ENCODE peak calls at places on chromosomes 6 and 20, in six cellular contexts. W is HCT116, N is GM12878, K is HepG2, A is K562, D is SK-N-SH. Z is an unnamed sample.

GRCh38 chr20:52483382-52483781 is 291.8 kb upstream of the ZFP64 start:
- DNase-seq in W (no peak), A (no peak), N (no peak), D (no peak), K (no peak), Z (no peak)

GRCh38 chr6:157981132-157981394 is 600 bp upstream of the SYNJ2 start:
- DNase-seq in N (no peak), A (no peak), W (no peak), D (no peak), K (no peak), Z (no peak)

GRCh38 chr20:48920527-48921167 is 864 bp upstream of the ARFGEF2 start:
- DNase-seq in D (no peak), W (no peak), N (no peak), A (no peak), K (no peak), Z (no peak)

GRCh38 chr6:136859430-136859829 is 37.0 kb downstream of the PEX7 start:
- DNase-seq in A (no peak), W (no peak), K (no peak), N (no peak), D (no peak), Z (no peak)

GRCh38 chr6:138514860-138515540 is 15.7 kb upstream of the NHSL1 start:
- DNase-seq in W (no peak), D (no peak), N (no peak), A (no peak), K (no peak), Z (no peak)

GRCh38 chr20:13468166-13468565 is 170.6 kb downstream of the TASP1 start:
- DNase-seq in D (no peak), N (no peak), K (no peak), W (no peak), A (no peak), Z (no peak)

GRCh38 chr6:30741789-30742315 is 635 bp downstream of the FLOT1 start:
- DNase-seq in N (no peak), D (no peak), K (no peak), A (no peak), W (no peak), Z (no peak)

GRCh38 chr6:158630944-158631616 is 13.5 kb downstream of the DYNLT1 start:
- DNase-seq in N (no peak), K (no peak), D (no peak), W (no peak), A (no peak), Z (no peak)

GRCh38 chr6:36970892-36971842 is 14.8 kb downstream of the MTCH1 start:
- DNase-seq in A (no peak), W (no peak), N (no peak), K (no peak), D (no peak), Z (no peak)

GRCh38 chr6:45586216-45587171 is 208.8 kb upstream of the SUPT3H start:
- DNase-seq in D (no peak), N (no peak), K (no peak), A (peak), W (no peak), Z (no peak)

GRCh38 chr6:17914651-17915050 is 72.8 kb downstream of the KIF13A start:
- DNase-seq in A (no peak), K (no peak), D (no peak), N (no peak), W (no peak), Z (no peak)

DNA sequence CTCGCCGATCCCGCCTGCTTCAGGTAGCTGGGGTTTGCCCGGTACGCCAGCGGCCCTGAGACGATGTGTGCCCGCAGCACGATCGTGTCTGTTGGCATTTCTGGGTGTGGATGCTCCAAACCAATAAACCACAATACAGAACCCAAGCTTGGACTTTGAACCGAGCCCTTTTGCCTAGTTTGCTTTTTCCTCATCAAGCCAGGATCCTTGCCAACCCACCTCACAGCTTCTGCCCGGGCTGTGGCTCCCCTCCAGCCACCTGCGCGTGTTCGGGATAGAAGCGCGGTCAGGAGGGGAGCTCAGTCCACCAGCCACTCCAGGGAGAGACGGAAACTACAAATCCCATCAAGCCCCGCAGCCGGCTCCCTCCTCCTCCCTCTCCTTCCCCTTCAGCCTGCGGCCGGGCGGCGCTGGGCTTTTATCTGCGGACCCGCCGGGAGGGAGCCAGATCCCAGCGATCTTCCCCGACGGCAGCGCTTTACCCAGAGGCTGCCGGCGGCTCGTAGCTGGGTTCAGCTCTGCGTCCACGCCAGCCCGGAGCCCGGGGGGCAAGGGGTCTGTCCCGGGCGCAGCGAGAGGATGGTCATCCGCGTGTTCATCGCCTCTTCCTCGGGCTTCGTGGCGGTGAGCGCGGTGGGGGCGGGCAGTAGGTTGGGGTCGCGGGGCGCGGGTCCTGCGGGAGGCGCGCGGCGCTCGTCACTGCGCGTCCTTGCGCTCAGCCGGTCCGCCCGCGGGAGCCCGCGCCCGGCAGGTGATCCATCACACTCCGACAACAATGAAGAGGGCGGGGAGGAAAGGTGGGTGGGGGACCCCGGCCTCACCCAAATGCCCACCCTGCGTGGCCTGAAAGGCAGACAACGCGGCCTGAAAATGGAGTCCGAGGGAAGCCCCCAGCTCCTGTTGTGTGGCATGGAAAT is at the start of gene SH3BGRL2:
- DNase-seq in D (peak), K (peak), A (peak), N (no peak), W (peak), Z (peak)
- TF ChIP-seq JUND in D (no peak), K (no peak), A (peak), N (no peak), W (no peak), Z (no peak)

DNA sequence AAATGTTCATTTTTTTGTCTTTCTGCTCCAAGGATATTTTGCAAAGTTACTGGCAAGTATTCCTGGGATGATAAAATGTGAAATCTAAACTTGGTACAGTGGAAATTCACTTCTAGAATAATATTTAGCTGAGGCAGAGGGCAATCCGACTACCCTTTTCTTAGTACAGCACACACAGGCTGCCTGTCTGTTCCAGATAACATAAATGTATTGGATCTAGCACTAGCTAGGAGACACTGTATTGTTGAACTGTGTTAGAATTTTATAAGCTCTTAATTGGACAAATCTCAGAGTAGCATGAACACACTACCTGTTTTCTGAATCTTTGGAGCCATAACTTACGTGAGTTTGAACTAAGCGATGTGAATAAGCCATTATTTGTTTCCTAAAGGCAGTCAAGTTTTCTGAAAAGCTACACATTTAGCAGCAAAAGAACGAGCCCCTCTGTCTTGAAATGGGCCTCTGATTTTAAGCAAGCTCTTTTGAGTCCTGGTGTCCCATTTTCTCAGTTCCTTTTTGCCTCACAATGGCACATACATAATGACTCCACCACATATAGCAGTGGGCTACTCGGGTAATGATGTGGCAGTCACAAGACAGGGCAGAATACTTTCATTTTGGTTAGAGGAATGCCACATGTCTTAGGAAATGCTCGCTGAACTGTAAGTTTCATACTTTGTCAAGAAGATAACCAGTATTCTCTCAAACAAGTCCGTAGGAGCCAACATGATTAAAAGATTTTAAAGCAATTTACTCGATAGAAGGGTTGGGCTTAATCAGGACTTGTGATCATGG is 116.5 kb upstream of the ESR1 start:
- DNase-seq in D (no peak), A (no peak), W (no peak), K (no peak), N (peak), Z (peak)
- TF ChIP-seq JUND in D (no peak), A (no peak), W (no peak), K (no peak), N (peak), Z (no peak)

GRCh38 chr20:1809121-1809520 is 86.1 kb upstream of the SIRPA start:
- DNase-seq in D (no peak), N (no peak), K (peak), A (no peak), W (no peak), Z (no peak)
- TF ChIP-seq JUND in D (peak), N (no peak), K (no peak), A (no peak), W (no peak), Z (no peak)

DNA sequence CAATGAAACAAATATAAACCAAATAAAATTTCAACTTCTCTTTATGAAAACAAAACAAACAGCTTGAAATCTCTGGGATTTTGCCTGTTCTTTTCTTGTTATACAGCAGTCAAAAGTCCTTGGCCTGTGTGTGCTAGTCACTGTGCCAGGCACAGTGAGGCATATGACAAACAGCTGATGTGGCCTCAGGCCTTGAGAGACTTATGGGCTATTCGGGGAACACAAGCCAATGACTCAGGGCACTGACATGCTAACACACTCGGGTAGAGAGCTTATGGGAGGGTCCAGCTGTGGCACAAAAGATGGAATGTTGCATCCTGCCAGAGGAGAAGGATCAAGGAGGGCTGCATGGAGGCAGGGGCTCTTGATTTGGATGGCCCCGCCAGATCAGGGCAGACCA is 95.4 kb upstream of the NKX2-2 start:
- DNase-seq in A (no peak), K (peak), N (no peak), W (no peak), D (no peak), Z (no peak)
- TF ChIP-seq JUND in A (no peak), K (no peak), N (no peak), W (no peak), D (no peak), Z (no peak)

GRCh38 chr6:124777834-124778233 is 184.4 kb upstream of the RNF217 start:
- DNase-seq in D (no peak), N (no peak), A (no peak), W (no peak), K (no peak), Z (no peak)

GRCh38 chr6:124783344-124783743 is 178.9 kb upstream of the RNF217 start:
- DNase-seq in A (no peak), W (no peak), N (no peak), K (no peak), D (no peak), Z (no peak)

DNA sequence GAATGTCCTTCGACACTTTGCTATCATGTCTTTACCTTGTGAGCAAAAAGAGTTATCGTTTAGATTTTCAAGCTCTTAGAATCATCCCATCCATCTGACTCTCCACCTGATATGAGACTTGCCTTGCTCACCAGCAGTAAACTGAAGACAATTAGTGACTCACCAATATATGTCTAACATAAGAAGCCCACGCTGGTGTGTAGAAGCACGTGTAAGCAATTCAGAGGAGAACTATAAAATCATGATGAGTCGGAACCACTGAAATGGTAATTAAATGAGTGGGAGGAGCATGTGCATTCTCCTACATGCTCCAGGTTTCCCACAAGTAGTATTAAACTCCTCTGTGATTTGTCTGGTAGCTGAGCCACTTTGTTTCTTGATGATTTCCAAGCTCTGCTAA is 181.6 kb upstream of the RNF217 start:
- DNase-seq in K (no peak), W (no peak), N (no peak), A (no peak), D (no peak), Z (no peak)
- TF ChIP-seq JUND in K (no peak), W (no peak), N (no peak), A (no peak), D (no peak), Z (no peak)

Z was measured in T47D.